ENCODE peak calls at places on chromosomes 1 and 21, in ten cellular contexts. L is sciatic nerve; J is MV-4-11; N is DMS79; C is memory B cell; Z is HFFc6; T is stimulated activated CD4-positive, alpha-beta T cell treated with anti-CD3 and anti-CD28 coated beads, Interleukin-4, amount 100 ng/mL, for 1 hour; U is cardiac septum; M is lung; Q is transverse colon. P is an unnamed sample.

GRCh38 chr1:182331412-182331811 is 60.2 kb downstream of the GLUL start:
- DNase-seq in C (no peak), Q (no peak), Z (no peak), N (no peak), L (no peak), T (no peak), M (no peak), J (peak), U (no peak), P (no peak)

GRCh38 chr21:31195334-31196015 is 148.6 kb downstream of the TIAM1 start:
- DNase-seq in N (no peak), Z (no peak), M (no peak), T (no peak), J (no peak), C (no peak), U (no peak), Q (no peak), L (no peak), P (no peak)

GRCh38 chr21:34812510-34813265 is 143.9 kb downstream of the CLIC6 start:
- DNase-seq in T (no peak), M (no peak), C (no peak), L (no peak), Q (no peak), N (no peak), U (no peak), J (no peak), Z (peak), P (no peak)

GRCh38 chr1:155308493-155309422 is at the start of gene FDPS:
- DNase-seq in Q (peak), M (peak), Z (peak), J (peak), N (peak), C (peak), T (peak), U (peak), L (peak), P (peak)

GRCh38 chr21:21851657-21852056 is 853.4 kb downstream of the NCAM2 start:
- DNase-seq in Z (no peak), J (no peak), N (no peak), U (no peak), M (no peak), L (no peak), T (no peak), C (no peak), Q (no peak), P (no peak)

GRCh38 chr21:31509108-31510017 is 150.1 kb upstream of the SOD1 start:
- DNase-seq in N (no peak), L (no peak), C (no peak), Z (no peak), Q (peak), J (peak), M (no peak), T (peak), U (no peak), P (no peak)

GRCh38 chr1:47529520-47530098 is 91.8 kb downstream of the FOXD2 start:
- DNase-seq in N (no peak), U (no peak), L (no peak), Q (no peak), C (no peak), Z (no peak), M (no peak), J (no peak), T (no peak), P (no peak)

GRCh38 chr1:17071794-17072193 is 18.0 kb upstream of the SDHB start:
- DNase-seq in U (no peak), T (no peak), C (no peak), J (no peak), Z (no peak), N (no peak), M (no peak), Q (no peak), L (no peak), P (no peak)

GRCh38 chr1:30313584-30313983 is 409.8 kb downstream of the MATN1 start:
- DNase-seq in Q (no peak), U (peak), C (no peak), T (no peak), L (peak), Z (no peak), J (no peak), N (no peak), M (no peak), P (no peak)

GRCh38 chr1:116494745-116495144 is 76.1 kb downstream of the CD58 start:
- DNase-seq in U (no peak), L (no peak), Q (no peak), C (no peak), Z (no peak), M (no peak), N (no peak), T (no peak), J (no peak), P (no peak)

GRCh38 chr21:46120301-46121285 is 22.7 kb downstream of the COL6A2 start:
- DNase-seq in Z (no peak), C (no peak), L (peak), Q (no peak), N (no peak), M (no peak), U (peak), T (peak), J (no peak), P (no peak)

GRCh38 chr1:43809097-43809673 is 101.8 kb downstream of the ST3GAL3 start:
- DNase-seq in Q (no peak), T (no peak), Z (no peak), N (no peak), J (no peak), U (no peak), L (no peak), C (no peak), M (no peak), P (no peak)

GRCh38 chr1:162984699-162985098 is 84.5 kb upstream of the RGS4 start:
- DNase-seq in T (no peak), L (no peak), M (no peak), Q (no peak), U (no peak), Z (peak), N (no peak), J (no peak), C (no peak), P (no peak)

GRCh38 chr1:32414186-32414886 is 20.1 kb upstream of the BSDC1 start:
- DNase-seq in N (no peak), M (no peak), U (no peak), Q (no peak), T (no peak), Z (no peak), L (no peak), C (no peak), J (no peak), P (no peak)

GRCh38 chr1:204153667-204154066 is 1.8 kb upstream of the ETNK2 start:
- DNase-seq in M (no peak), T (no peak), J (no peak), Z (no peak), U (no peak), Q (no peak), N (no peak), L (no peak), C (no peak), P (no peak)

GRCh38 chr1:23699280-23700179 is 7.9 kb downstream of the RPL11 start:
- DNase-seq in T (no peak), C (no peak), M (no peak), J (no peak), U (no peak), Z (no peak), Q (no peak), L (no peak), N (no peak), P (no peak)

GRCh38 chr1:154971341-154971998 is 923 bp upstream of the SHC1 start:
- DNase-seq in U (no peak), C (no peak), Z (no peak), J (no peak), M (no peak), T (no peak), Q (peak), L (no peak), N (no peak), P (no peak)

GRCh38 chr1:19926296-19927129 is 3.1 kb upstream of the PLA2G2E start:
- DNase-seq in J (no peak), Z (no peak), N (no peak), M (no peak), C (no peak), T (no peak), U (no peak), Q (no peak), L (no peak), P (no peak)

GRCh38 chr21:28795251-28795650 is 197.4 kb downstream of the LTN1 start:
- DNase-seq in T (no peak), Q (no peak), L (no peak), J (no peak), N (no peak), C (no peak), Z (no peak), M (no peak), U (no peak), P (no peak)

GRCh38 chr1:169745015-169745861 is 11.4 kb upstream of the SELE start:
- DNase-seq in J (no peak), N (no peak), C (no peak), Z (no peak), Q (no peak), M (no peak), T (no peak), U (no peak), L (no peak), P (no peak)

GRCh38 chr1:205374205-205375078 is 17.7 kb upstream of the KLHDC8A start:
- DNase-seq in J (peak), C (no peak), Z (peak), U (no peak), T (no peak), M (peak), N (peak), Q (no peak), L (no peak), P (no peak)

GRCh38 chr1:175853681-175854080 is 110.3 kb upstream of the TNR start:
- DNase-seq in N (no peak), Q (no peak), Z (no peak), C (no peak), J (no peak), M (no peak), T (no peak), U (no peak), L (no peak), P (no peak)

GRCh38 chr1:94258873-94259331 is 21.5 kb upstream of the ARHGAP29 start:
- DNase-seq in T (no peak), Q (peak), N (no peak), C (no peak), L (peak), U (no peak), M (peak), Z (peak), J (no peak), P (no peak)

GRCh38 chr21:41328660-41329300 is 12.2 kb downstream of the FAM3B start:
- DNase-seq in J (no peak), T (no peak), C (no peak), Q (no peak), N (no peak), U (no peak), L (no peak), M (no peak), Z (no peak), P (no peak)

GRCh38 chr1:41576620-41577019 is 92.1 kb upstream of the EDN2 start:
- DNase-seq in M (no peak), U (no peak), Z (peak), C (no peak), L (no peak), T (no peak), N (no peak), J (peak), Q (no peak), P (no peak)

GRCh38 chr21:20661221-20661620 is 337.0 kb upstream of the NCAM2 start:
- DNase-seq in T (no peak), Q (no peak), L (no peak), U (no peak), M (no peak), J (no peak), Z (no peak), N (no peak), C (no peak), P (no peak)

GRCh38 chr21:37367758-37368535 is 1.4 kb downstream of the DYRK1A start:
- DNase-seq in U (peak), Z (peak), N (no peak), J (no peak), Q (peak), C (no peak), M (no peak), L (peak), T (peak), P (no peak)

GRCh38 chr1:241701483-241702290 is 49.6 kb downstream of the WDR64 start:
- DNase-seq in J (peak), U (no peak), Z (no peak), T (no peak), N (no peak), L (no peak), Q (no peak), M (no peak), C (no peak), P (no peak)

GRCh38 chr1:171754381-171754705 is 12.5 kb upstream of the VAMP4 start:
- DNase-seq in Z (peak), L (no peak), N (no peak), T (no peak), J (no peak), C (no peak), U (no peak), Q (no peak), M (no peak), P (no peak)

GRCh38 chr1:30919025-30919881 is 10.7 kb upstream of the SDC3 start:
- DNase-seq in Z (peak), C (no peak), M (no peak), J (peak), N (peak), L (peak), U (peak), T (no peak), Q (no peak), P (peak)

GRCh38 chr1:6466023-6466422 is at the start of gene TNFRSF25:
- DNase-seq in Z (no peak), T (peak), J (no peak), U (no peak), N (no peak), C (no peak), L (no peak), M (no peak), Q (no peak), P (no peak)

GRCh38 chr1:53343831-53344668 is 16.2 kb upstream of the LRP8 start:
- DNase-seq in L (peak), N (no peak), Q (no peak), U (no peak), J (no peak), C (peak), T (no peak), Z (peak), M (no peak), P (no peak)

GRCh38 chr1:6286266-6286665 is 25.4 kb upstream of the GPR153 start:
- DNase-seq in U (no peak), M (no peak), Z (no peak), T (no peak), C (no peak), L (no peak), N (no peak), J (no peak), Q (no peak), P (no peak)

GRCh38 chr1:173113015-173113741 is 62.4 kb upstream of the TNFSF18 start:
- DNase-seq in N (no peak), U (no peak), C (no peak), J (no peak), M (no peak), T (peak), L (no peak), Q (no peak), Z (peak), P (no peak)

GRCh38 chr1:10380594-10381275 is 18.1 kb upstream of the PGD start:
- DNase-seq in N (no peak), J (no peak), C (no peak), M (no peak), T (no peak), Z (peak), Q (no peak), U (no peak), L (peak), P (no peak)

GRCh38 chr1:62437273-62437945 is 560 bp downstream of the USP1 start:
- DNase-seq in Q (no peak), Z (no peak), U (peak), J (peak), M (no peak), C (no peak), N (peak), T (peak), L (no peak), P (no peak)

GRCh38 chr1:204177133-204177532 is 11.0 kb upstream of the REN start:
- DNase-seq in N (no peak), C (no peak), U (no peak), J (peak), M (no peak), Z (no peak), Q (no peak), L (no peak), T (no peak), P (no peak)